ENCODE peak calls at places on chromosomes 2 and 18, in eight cellular contexts. One of them, this sample, is unnamed.

GRCh38 chr18:43034683-43035500 is 80.6 kb downstream of the RIT2 start:
- DNase-seq in vagina: no peak
- DNase-seq in gastrocnemius medialis: no peak
- DNase-seq in mucosa of descending colon: no peak
- DNase-seq in fibroblast of lung: no peak
- DNase-seq in BJ: no peak
- DNase-seq in heart right ventricle: no peak
- DNase-seq in neural progenitor cell: no peak
- DNase-seq in this sample: no peak

GRCh38 chr2:114010001-114010400 is 120.1 kb downstream of the ACTR3 start:
- DNase-seq in vagina: no peak
- DNase-seq in gastrocnemius medialis: no peak
- DNase-seq in mucosa of descending colon: no peak
- DNase-seq in fibroblast of lung: peak; percentile 43
- DNase-seq in BJ: no peak
- DNase-seq in heart right ventricle: no peak
- DNase-seq in neural progenitor cell: no peak
- DNase-seq in this sample: no peak

GRCh38 chr2:227865281-227865680 is 6.2 kb upstream of the DAW1 start:
- DNase-seq in vagina: no peak
- DNase-seq in gastrocnemius medialis: no peak
- DNase-seq in mucosa of descending colon: no peak
- DNase-seq in fibroblast of lung: no peak
- DNase-seq in BJ: no peak
- DNase-seq in heart right ventricle: no peak
- DNase-seq in neural progenitor cell: no peak
- DNase-seq in this sample: no peak

GRCh38 chr2:181104512-181105121 is 124.2 kb downstream of the UBE2E3 start:
- DNase-seq in vagina: no peak
- DNase-seq in gastrocnemius medialis: no peak
- DNase-seq in mucosa of descending colon: no peak
- DNase-seq in fibroblast of lung: peak; percentile 58
- DNase-seq in BJ: no peak
- DNase-seq in heart right ventricle: no peak
- DNase-seq in neural progenitor cell: peak; percentile 66
- DNase-seq in this sample: no peak

GRCh38 chr2:151120016-151120415 is 141.6 kb downstream of the RBM43 start:
- DNase-seq in vagina: no peak
- DNase-seq in gastrocnemius medialis: no peak
- DNase-seq in mucosa of descending colon: no peak
- DNase-seq in fibroblast of lung: no peak
- DNase-seq in BJ: no peak
- DNase-seq in heart right ventricle: no peak
- DNase-seq in neural progenitor cell: no peak
- DNase-seq in this sample: no peak

GRCh38 chr2:200705305-200705985 is 106.3 kb upstream of the BZW1 start:
- DNase-seq in vagina: no peak
- DNase-seq in gastrocnemius medialis: no peak
- DNase-seq in mucosa of descending colon: no peak
- DNase-seq in fibroblast of lung: peak; percentile 12
- DNase-seq in BJ: no peak
- DNase-seq in heart right ventricle: no peak
- DNase-seq in neural progenitor cell: peak; percentile 67
- DNase-seq in this sample: no peak

GRCh38 chr18:47203626-47204464 is 27.7 kb upstream of the IER3IP1 start:
- DNase-seq in vagina: no peak
- DNase-seq in gastrocnemius medialis: no peak
- DNase-seq in mucosa of descending colon: no peak
- DNase-seq in fibroblast of lung: no peak
- DNase-seq in BJ: no peak
- DNase-seq in heart right ventricle: no peak
- DNase-seq in neural progenitor cell: no peak
- DNase-seq in this sample: no peak

GRCh38 chr2:54669677-54670484 is 53.6 kb upstream of the EML6 start:
- DNase-seq in vagina: peak; percentile 80
- DNase-seq in gastrocnemius medialis: peak; percentile 29
- DNase-seq in mucosa of descending colon: no peak
- DNase-seq in fibroblast of lung: peak; percentile 39
- DNase-seq in BJ: peak; percentile 30
- DNase-seq in heart right ventricle: no peak
- DNase-seq in neural progenitor cell: no peak
- DNase-seq in this sample: no peak

GRCh38 chr2:98468621-98469236 is 24.1 kb downstream of the INPP4A start:
- DNase-seq in vagina: no peak
- DNase-seq in gastrocnemius medialis: no peak
- DNase-seq in mucosa of descending colon: peak; percentile 17
- DNase-seq in fibroblast of lung: peak; percentile 66
- DNase-seq in BJ: no peak
- DNase-seq in heart right ventricle: no peak
- DNase-seq in neural progenitor cell: no peak
- DNase-seq in this sample: no peak

GRCh38 chr2:241309684-241310117 is 5.8 kb downstream of the HDLBP start:
- DNase-seq in vagina: no peak
- DNase-seq in gastrocnemius medialis: no peak
- DNase-seq in mucosa of descending colon: no peak
- DNase-seq in fibroblast of lung: peak; percentile 78
- DNase-seq in BJ: no peak
- DNase-seq in heart right ventricle: no peak
- DNase-seq in neural progenitor cell: no peak
- DNase-seq in this sample: no peak

GRCh38 chr2:118881490-118882129 is 34.2 kb upstream of the EN1 start:
- DNase-seq in vagina: no peak
- DNase-seq in gastrocnemius medialis: peak; percentile 16
- DNase-seq in mucosa of descending colon: peak; percentile 82
- DNase-seq in fibroblast of lung: peak; percentile 11
- DNase-seq in BJ: no peak
- DNase-seq in heart right ventricle: no peak
- DNase-seq in neural progenitor cell: peak; percentile 77
- DNase-seq in this sample: no peak

GRCh38 chr2:208407667-208408066 is 1.1 kb downstream of the PTH2R start:
- DNase-seq in vagina: no peak
- DNase-seq in gastrocnemius medialis: no peak
- DNase-seq in mucosa of descending colon: no peak
- DNase-seq in fibroblast of lung: peak; percentile 3
- DNase-seq in BJ: no peak
- DNase-seq in heart right ventricle: no peak
- DNase-seq in neural progenitor cell: peak; percentile 43
- DNase-seq in this sample: no peak

GRCh38 chr2:55857766-55858165 is 65.8 kb downstream of the EFEMP1 start:
- DNase-seq in vagina: no peak
- DNase-seq in gastrocnemius medialis: no peak
- DNase-seq in mucosa of descending colon: no peak
- DNase-seq in fibroblast of lung: no peak
- DNase-seq in BJ: no peak
- DNase-seq in heart right ventricle: no peak
- DNase-seq in neural progenitor cell: no peak
- DNase-seq in this sample: no peak

GRCh38 chr2:121043061-121043826 is 241.8 kb downstream of the TFCP2L1 start:
- DNase-seq in vagina: no peak
- DNase-seq in gastrocnemius medialis: no peak
- DNase-seq in mucosa of descending colon: no peak
- DNase-seq in fibroblast of lung: no peak
- DNase-seq in BJ: no peak
- DNase-seq in heart right ventricle: no peak
- DNase-seq in neural progenitor cell: no peak
- DNase-seq in this sample: no peak

GRCh38 chr2:121045245-121045644 is 239.8 kb downstream of the TFCP2L1 start:
- DNase-seq in vagina: no peak
- DNase-seq in gastrocnemius medialis: no peak
- DNase-seq in mucosa of descending colon: no peak
- DNase-seq in fibroblast of lung: no peak
- DNase-seq in BJ: no peak
- DNase-seq in heart right ventricle: no peak
- DNase-seq in neural progenitor cell: no peak
- DNase-seq in this sample: no peak

GRCh38 chr2:121046335-121046734 is 238.7 kb downstream of the TFCP2L1 start:
- DNase-seq in vagina: no peak
- DNase-seq in gastrocnemius medialis: no peak
- DNase-seq in mucosa of descending colon: no peak
- DNase-seq in fibroblast of lung: no peak
- DNase-seq in BJ: no peak
- DNase-seq in heart right ventricle: no peak
- DNase-seq in neural progenitor cell: no peak
- DNase-seq in this sample: no peak

GRCh38 chr2:121043827-121044222 is 241.2 kb downstream of the TFCP2L1 start:
- DNase-seq in vagina: no peak
- DNase-seq in gastrocnemius medialis: no peak
- DNase-seq in mucosa of descending colon: no peak
- DNase-seq in fibroblast of lung: no peak
- DNase-seq in BJ: no peak
- DNase-seq in heart right ventricle: no peak
- DNase-seq in neural progenitor cell: no peak
- DNase-seq in this sample: no peak

DNA sequence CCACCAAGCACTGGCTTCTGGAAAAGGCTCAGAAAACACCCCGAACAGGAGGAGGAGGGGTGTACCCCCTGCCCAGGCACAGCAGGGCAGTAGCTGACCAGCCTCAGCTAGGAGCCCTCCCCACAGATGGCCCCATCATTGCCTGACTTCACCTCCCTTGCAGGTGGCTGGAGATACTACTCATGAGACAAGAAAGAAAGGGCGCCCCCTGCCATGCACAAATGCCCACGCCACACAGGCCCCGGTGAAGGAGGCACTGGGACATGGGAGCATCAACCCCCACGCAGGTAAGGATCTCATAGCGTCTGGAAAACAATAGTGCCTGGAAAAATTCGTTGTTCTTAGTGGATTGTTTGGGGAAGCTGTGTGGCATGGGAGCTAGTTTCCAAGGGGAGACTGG is 240.6 kb downstream of the TFCP2L1 start:
- DNase-seq in vagina: no peak
- DNase-seq in gastrocnemius medialis: no peak
- DNase-seq in mucosa of descending colon: peak; percentile 40
- DNase-seq in fibroblast of lung: no peak
- DNase-seq in BJ: no peak
- DNase-seq in heart right ventricle: no peak
- DNase-seq in neural progenitor cell: peak; percentile 21
- DNase-seq in this sample: no peak
- TF ChIP-seq CTCF in vagina: no peak
- TF ChIP-seq CTCF in gastrocnemius medialis: no peak
- TF ChIP-seq CTCF in mucosa of descending colon: no peak
- TF ChIP-seq CTCF in fibroblast of lung: no peak
- TF ChIP-seq CTCF in BJ: no peak
- TF ChIP-seq CTCF in heart right ventricle: no peak
- TF ChIP-seq CTCF in neural progenitor cell: peak; percentile 34
- TF ChIP-seq CTCF in this sample: no peak

GRCh38 chr2:26298638-26299393 is 47.1 kb upstream of the SELENOI start:
- DNase-seq in vagina: no peak
- DNase-seq in gastrocnemius medialis: no peak
- DNase-seq in mucosa of descending colon: peak; percentile 48
- DNase-seq in fibroblast of lung: peak; percentile 53
- DNase-seq in BJ: no peak
- DNase-seq in heart right ventricle: peak; percentile 27
- DNase-seq in neural progenitor cell: peak; percentile 49
- DNase-seq in this sample: no peak

GRCh38 chr2:26299488-26300092 is 46.4 kb upstream of the SELENOI start:
- DNase-seq in vagina: no peak
- DNase-seq in gastrocnemius medialis: no peak
- DNase-seq in mucosa of descending colon: no peak
- DNase-seq in fibroblast of lung: peak; percentile 67
- DNase-seq in BJ: no peak
- DNase-seq in heart right ventricle: peak; percentile 6
- DNase-seq in neural progenitor cell: peak; percentile 67
- DNase-seq in this sample: no peak

GRCh38 chr2:26298286-26298637 is 47.7 kb upstream of the SELENOI start:
- DNase-seq in vagina: no peak
- DNase-seq in gastrocnemius medialis: no peak
- DNase-seq in mucosa of descending colon: no peak
- DNase-seq in fibroblast of lung: no peak
- DNase-seq in BJ: no peak
- DNase-seq in heart right ventricle: no peak
- DNase-seq in neural progenitor cell: peak; percentile 57
- DNase-seq in this sample: no peak

GRCh38 chr2:26302846-26303245 is 43.1 kb upstream of the SELENOI start:
- DNase-seq in vagina: no peak
- DNase-seq in gastrocnemius medialis: peak; percentile 74
- DNase-seq in mucosa of descending colon: no peak
- DNase-seq in fibroblast of lung: peak; percentile 7
- DNase-seq in BJ: no peak
- DNase-seq in heart right ventricle: peak; percentile 8
- DNase-seq in neural progenitor cell: no peak
- DNase-seq in this sample: no peak

DNA sequence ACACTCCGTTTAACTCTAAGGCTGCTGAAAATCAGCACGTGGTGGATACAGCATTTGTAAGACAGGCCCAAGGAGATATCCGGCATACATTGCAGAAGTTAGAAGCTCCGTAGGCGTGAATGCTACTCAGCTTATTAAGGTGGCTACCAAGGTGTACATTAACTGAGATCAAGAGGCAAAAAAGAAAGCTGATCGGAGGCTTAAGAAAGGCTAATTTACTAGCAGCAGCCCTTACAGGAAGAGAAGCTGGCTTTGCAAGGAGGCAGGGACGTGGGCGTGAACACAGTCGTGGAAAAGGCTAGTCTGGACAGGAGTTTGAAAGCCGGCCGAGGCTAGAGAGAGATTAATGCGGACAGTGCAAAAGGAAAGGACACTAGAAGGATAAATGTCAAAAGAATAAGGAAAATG is 45.7 kb upstream of the SELENOI start:
- DNase-seq in vagina: no peak
- DNase-seq in gastrocnemius medialis: no peak
- DNase-seq in mucosa of descending colon: peak; percentile 56
- DNase-seq in fibroblast of lung: peak; percentile 52
- DNase-seq in BJ: no peak
- DNase-seq in heart right ventricle: peak; percentile 30
- DNase-seq in neural progenitor cell: no peak
- DNase-seq in this sample: no peak
- H3K4me3 ChIP-seq in vagina: peak overlapping the region; percentile 65
- H3K4me3 ChIP-seq in gastrocnemius medialis: peak overlapping the region; percentile 63
- H3K4me3 ChIP-seq in mucosa of descending colon: no peak overlapping the region
- H3K4me3 ChIP-seq in fibroblast of lung: peak overlapping the region; percentile 67
- H3K4me3 ChIP-seq in BJ: peak overlapping the region; percentile 36
- H3K4me3 ChIP-seq in heart right ventricle: peak overlapping the region; percentile 62
- H3K4me3 ChIP-seq in neural progenitor cell: peak overlapping the region; percentile 42
- H3K4me3 ChIP-seq in this sample: peak overlapping the region; percentile 93

GRCh38 chr2:128526455-128526976 is 207.8 kb upstream of the HS6ST1 start:
- DNase-seq in vagina: no peak
- DNase-seq in gastrocnemius medialis: no peak
- DNase-seq in mucosa of descending colon: no peak
- DNase-seq in fibroblast of lung: no peak
- DNase-seq in BJ: no peak
- DNase-seq in heart right ventricle: no peak
- DNase-seq in neural progenitor cell: no peak
- DNase-seq in this sample: no peak
- H3K36me3 ChIP-seq in vagina: no peaks in the 10 kb centered on the region
- H3K36me3 ChIP-seq in gastrocnemius medialis: no peaks in the 10 kb centered on the region
- H3K36me3 ChIP-seq in mucosa of descending colon: no peaks in the 10 kb centered on the region
- H3K36me3 ChIP-seq in fibroblast of lung: no peaks in the 10 kb centered on the region
- H3K36me3 ChIP-seq in BJ: no peaks in the 10 kb centered on the region
- H3K36me3 ChIP-seq in heart right ventricle: no peaks in the 10 kb centered on the region
- H3K36me3 ChIP-seq in neural progenitor cell: no peaks in the 10 kb centered on the region
- H3K36me3 ChIP-seq in this sample: no peaks in the 10 kb centered on the region

DNA sequence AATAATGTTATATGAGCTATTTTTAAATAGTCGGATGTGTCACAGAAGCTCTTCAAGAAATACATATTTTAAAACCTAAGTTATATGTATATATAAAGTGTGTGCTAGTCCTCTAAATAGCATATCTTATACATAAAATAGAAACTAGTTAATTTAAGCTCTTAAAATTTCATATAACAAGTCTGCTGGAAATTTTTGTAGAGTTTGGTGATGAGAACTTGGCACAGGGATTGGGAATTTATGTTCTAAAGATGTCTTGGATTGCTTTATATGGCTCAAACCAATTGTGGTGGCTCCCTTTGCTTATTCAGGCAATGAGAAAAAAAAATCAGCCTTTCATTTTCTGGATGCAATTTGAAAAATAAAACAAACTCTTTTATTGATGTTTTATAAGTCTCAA is 142.8 kb upstream of the KCNJ3 start:
- DNase-seq in vagina: no peak
- DNase-seq in gastrocnemius medialis: no peak
- DNase-seq in mucosa of descending colon: no peak
- DNase-seq in fibroblast of lung: no peak
- DNase-seq in BJ: no peak
- DNase-seq in heart right ventricle: no peak
- DNase-seq in neural progenitor cell: no peak
- DNase-seq in this sample: no peak
- TF ChIP-seq CTCF in vagina: no peak
- TF ChIP-seq CTCF in gastrocnemius medialis: no peak
- TF ChIP-seq CTCF in mucosa of descending colon: no peak
- TF ChIP-seq CTCF in fibroblast of lung: no peak
- TF ChIP-seq CTCF in BJ: no peak
- TF ChIP-seq CTCF in heart right ventricle: no peak
- TF ChIP-seq CTCF in neural progenitor cell: no peak
- TF ChIP-seq CTCF in this sample: no peak

This sample was measured in kidney.